ENCODE peak calls at places on chromosomes 4 and X, in seven cellular contexts. U is astrocyte of the cerebellum; A is lower lobe of right lung; M is hypothalamus; C is Kasumi-1; V is activated CD8-positive, alpha-beta T cell treated with anti-CD3 and anti-CD28 coated beads, Interleukin-2, amount 10 ng/mL, durations not matched to agents 7 days and 5 days; Q is activated T-cell treated with anti-CD3 and anti-CD28 coated beads for 1 hour. N is an unnamed sample.

GRCh38 chr4:7433376-7434140 is 1.2 kb downstream of the PSAPL1 start:
- DNase-seq in Q (no peak), M (no peak), C (no peak), V (no peak), U (no peak), A (peak), N (no peak)

GRCh38 chr4:76803522-76803921 is 94.4 kb downstream of the SOWAHB start:
- DNase-seq in U (peak), A (no peak), M (no peak), V (no peak), Q (no peak), C (no peak), N (no peak)

GRCh38 chrX:118632862-118633261 is 94.5 kb upstream of the IL13RA1 start:
- DNase-seq in Q (no peak), A (no peak), M (no peak), V (no peak), U (no peak), C (peak), N (no peak)

GRCh38 chrX:68927178-68927577 is 98.4 kb downstream of the EFNB1 start:
- DNase-seq in U (no peak), Q (no peak), V (no peak), C (no peak), A (no peak), M (no peak), N (no peak)

GRCh38 chrX:103839404-103839803 is 7.3 kb upstream of the RAB9B start:
- DNase-seq in U (no peak), V (no peak), Q (no peak), M (no peak), C (no peak), A (no peak), N (no peak)

GRCh38 chr4:39818646-39819045 is 120.7 kb downstream of the UBE2K start:
- DNase-seq in U (no peak), C (no peak), M (no peak), V (no peak), Q (no peak), A (no peak), N (no peak)

GRCh38 chr4:175380841-175381240 is 431.2 kb downstream of the GPM6A start:
- DNase-seq in C (no peak), A (no peak), V (no peak), Q (no peak), U (no peak), M (no peak), N (no peak)

GRCh38 chrX:103540145-103540544 is 20.9 kb upstream of the RAB40A start:
- DNase-seq in V (no peak), C (no peak), A (no peak), Q (no peak), M (no peak), U (no peak), N (no peak)

GRCh38 chrX:72554448-72555140 is 18.0 kb downstream of the HDAC8 start:
- DNase-seq in M (no peak), U (no peak), C (no peak), A (no peak), V (no peak), Q (no peak), N (no peak)

GRCh38 chr4:14726441-14727405 is 275.6 kb upstream of the CPEB2 start:
- DNase-seq in U (peak), C (no peak), M (no peak), A (no peak), V (no peak), Q (no peak), N (no peak)

GRCh38 chr4:62145276-62145675 is 945.1 kb downstream of the ADGRL3 start:
- DNase-seq in A (no peak), Q (no peak), U (peak), M (no peak), C (no peak), V (no peak), N (no peak)

GRCh38 chr4:20464381-20464780 is 212.7 kb downstream of the SLIT2 start:
- DNase-seq in U (no peak), A (no peak), Q (no peak), C (no peak), V (no peak), M (no peak), N (no peak)

GRCh38 chrX:108641589-108642272 is 94.6 kb downstream of the IRS4 start:
- DNase-seq in A (no peak), U (no peak), Q (no peak), V (no peak), C (no peak), M (no peak), N (no peak)

GRCh38 chrX:136588060-136588459 is 56.0 kb downstream of the VGLL1 start:
- DNase-seq in C (no peak), Q (no peak), A (no peak), U (no peak), M (no peak), V (no peak), N (no peak)

GRCh38 chr4:173261052-173261451 is 73.1 kb downstream of the HMGB2 start:
- DNase-seq in M (no peak), A (no peak), V (no peak), Q (no peak), U (no peak), C (no peak), N (no peak)

GRCh38 chr4:2070421-2071251 is 11.5 kb downstream of the NAT8L start:
- DNase-seq in V (no peak), C (no peak), U (no peak), A (peak), M (no peak), Q (no peak), N (no peak)

GRCh38 chr4:108168213-108168671 is 490 bp downstream of the LEF1 start:
- DNase-seq in C (peak), M (no peak), Q (no peak), A (no peak), V (no peak), U (no peak), N (no peak)

GRCh38 chr4:173508386-173509002 is 21.5 kb downstream of the HAND2 start:
- DNase-seq in C (no peak), U (no peak), M (no peak), V (no peak), A (no peak), Q (no peak), N (no peak)

GRCh38 chrX:1202251-1202650 is 10.2 kb downstream of the CRLF2 start:
- DNase-seq in C (no peak), M (no peak), V (no peak), A (no peak), U (no peak), Q (no peak), N (no peak)

GRCh38 chr4:84597450-84597849 is 14.5 kb downstream of the CDS1 start:
- DNase-seq in C (no peak), U (no peak), V (no peak), Q (no peak), M (no peak), A (no peak), N (no peak)

GRCh38 chr4:21118301-21118700 is 418.0 kb downstream of the PACRGL start:
- DNase-seq in Q (no peak), V (no peak), U (no peak), M (no peak), A (no peak), C (no peak), N (no peak)

GRCh38 chr4:176193898-176194297 is 1.5 kb downstream of the SPATA4 start:
- DNase-seq in A (no peak), M (no peak), U (no peak), V (no peak), Q (no peak), C (no peak), N (no peak)

GRCh38 chrX:70825366-70825765 is 83.1 kb downstream of the TEX11 start:
- DNase-seq in Q (no peak), V (no peak), U (no peak), A (no peak), C (no peak), M (no peak), N (no peak)

GRCh38 chrX:13652256-13653021 is 502 bp upstream of the TCEANC start:
- DNase-seq in Q (no peak), U (peak), M (no peak), C (no peak), V (no peak), A (no peak), N (no peak)

GRCh38 chrX:69285401-69285871 is 120.2 kb upstream of the PJA1 start:
- DNase-seq in Q (no peak), M (no peak), C (no peak), V (no peak), U (no peak), A (peak), N (no peak)

GRCh38 chrX:47687249-47687648 is 28.3 kb upstream of the UXT start:
- DNase-seq in V (no peak), U (no peak), Q (no peak), A (no peak), C (no peak), M (no peak), N (no peak)

GRCh38 chrX:9899640-9900075 is 67.5 kb upstream of the CLDN34 start:
- DNase-seq in M (peak), C (no peak), A (no peak), U (no peak), Q (no peak), V (no peak), N (no peak)

GRCh38 chr4:169309326-169309967 is 38.7 kb upstream of the SH3RF1 start:
- DNase-seq in Q (no peak), U (no peak), A (no peak), M (no peak), V (no peak), C (no peak), N (no peak)

GRCh38 chr4:128220286-128221235 is 67.1 kb downstream of the PGRMC2 start:
- DNase-seq in M (no peak), A (no peak), C (peak), V (no peak), Q (no peak), U (peak), N (no peak)

GRCh38 chrX:27597506-27597905 is 7.4 kb downstream of the DCAF8L2 start:
- DNase-seq in U (no peak), C (no peak), Q (no peak), A (no peak), M (no peak), V (no peak), N (no peak)

GRCh38 chr4:53775381-53775780 is 184.1 kb upstream of the LNX1 start:
- DNase-seq in C (no peak), M (no peak), A (no peak), U (no peak), V (no peak), Q (no peak), N (no peak)

GRCh38 chr4:113537183-113537977 is 224.2 kb downstream of the CAMK2D start:
- DNase-seq in A (no peak), Q (no peak), C (no peak), V (no peak), M (no peak), U (no peak), N (no peak)

GRCh38 chr4:87030606-87031441 is 96.0 kb downstream of the AFF1 start:
- DNase-seq in V (no peak), M (no peak), U (no peak), A (no peak), C (no peak), Q (no peak), N (no peak)

GRCh38 chr4:8547108-8547911 is 32.9 kb upstream of the GPR78 start:
- DNase-seq in U (no peak), A (no peak), V (no peak), C (no peak), M (no peak), Q (no peak), N (no peak)

GRCh38 chr4:181959121-181959520 is 284.1 kb upstream of the TENM3 start:
- DNase-seq in C (no peak), A (no peak), M (no peak), Q (no peak), U (peak), V (no peak), N (no peak)

GRCh38 chrX:71195959-71196727 is 26.9 kb upstream of the GJB1 start:
- DNase-seq in A (no peak), Q (no peak), C (no peak), U (no peak), M (no peak), V (peak), N (no peak)

N was measured in GDM1.